ENCODE peak calls at places on chromosomes 7 and 10, in eight cellular contexts. One of them, this sample, is unnamed.

GRCh38 chr10:112898540-112899395 is 51.3 kb upstream of the TCF7L2 start:
- DNase-seq in GM06990: no peak
- DNase-seq in neural progenitor cell: peak
- DNase-seq in GM12878: no peak
- DNase-seq in fibroblast of pulmonary artery: peak
- DNase-seq in fibroblast of lung: peak
- DNase-seq in esophagus squamous epithelium: no peak
- DNase-seq in lung: no peak
- DNase-seq in this sample: peak

GRCh38 chr10:641149-642010 is 48.1 kb downstream of the DIP2C start:
- DNase-seq in GM06990: no peak
- DNase-seq in neural progenitor cell: no peak
- DNase-seq in GM12878: no peak
- DNase-seq in fibroblast of pulmonary artery: no peak
- DNase-seq in fibroblast of lung: no peak
- DNase-seq in esophagus squamous epithelium: no peak
- DNase-seq in lung: no peak
- DNase-seq in this sample: no peak

GRCh38 chr10:91694170-91694794 is 61.4 kb upstream of the PPP1R3C start:
- DNase-seq in GM06990: no peak
- DNase-seq in neural progenitor cell: peak
- DNase-seq in GM12878: no peak
- DNase-seq in fibroblast of pulmonary artery: peak
- DNase-seq in fibroblast of lung: peak
- DNase-seq in esophagus squamous epithelium: no peak
- DNase-seq in lung: no peak
- DNase-seq in this sample: peak

GRCh38 chr7:104898434-104898833 is 115.6 kb upstream of the KMT2E start:
- DNase-seq in GM06990: no peak
- DNase-seq in neural progenitor cell: no peak
- DNase-seq in GM12878: no peak
- DNase-seq in fibroblast of pulmonary artery: no peak
- DNase-seq in fibroblast of lung: no peak
- DNase-seq in esophagus squamous epithelium: no peak
- DNase-seq in lung: no peak
- DNase-seq in this sample: no peak

GRCh38 chr7:6435486-6436384 is 12.0 kb downstream of the DAGLB start:
- DNase-seq in GM06990: peak
- DNase-seq in neural progenitor cell: peak
- DNase-seq in GM12878: peak
- DNase-seq in fibroblast of pulmonary artery: peak
- DNase-seq in fibroblast of lung: peak
- DNase-seq in esophagus squamous epithelium: no peak
- DNase-seq in lung: peak
- DNase-seq in this sample: peak

GRCh38 chr10:100245484-100246220 is 16.3 kb upstream of the CHUK start:
- DNase-seq in GM06990: no peak
- DNase-seq in neural progenitor cell: no peak
- DNase-seq in GM12878: no peak
- DNase-seq in fibroblast of pulmonary artery: peak
- DNase-seq in fibroblast of lung: peak
- DNase-seq in esophagus squamous epithelium: no peak
- DNase-seq in lung: no peak
- DNase-seq in this sample: no peak

GRCh38 chr7:2843711-2844152 is 376 bp downstream of the GNA12 start:
- DNase-seq in GM06990: peak
- DNase-seq in neural progenitor cell: no peak
- DNase-seq in GM12878: no peak
- DNase-seq in fibroblast of pulmonary artery: peak
- DNase-seq in fibroblast of lung: peak
- DNase-seq in esophagus squamous epithelium: no peak
- DNase-seq in lung: no peak
- DNase-seq in this sample: no peak

GRCh38 chr7:74454059-74454947 is 597 bp downstream of the GTF2IRD1 start:
- DNase-seq in GM06990: no peak
- DNase-seq in neural progenitor cell: peak
- DNase-seq in GM12878: no peak
- DNase-seq in fibroblast of pulmonary artery: no peak
- DNase-seq in fibroblast of lung: no peak
- DNase-seq in esophagus squamous epithelium: no peak
- DNase-seq in lung: no peak
- DNase-seq in this sample: no peak

GRCh38 chr7:30202671-30203070 is 67.9 kb downstream of the MTURN start:
- DNase-seq in GM06990: no peak
- DNase-seq in neural progenitor cell: peak
- DNase-seq in GM12878: no peak
- DNase-seq in fibroblast of pulmonary artery: no peak
- DNase-seq in fibroblast of lung: no peak
- DNase-seq in esophagus squamous epithelium: no peak
- DNase-seq in lung: no peak
- DNase-seq in this sample: no peak

GRCh38 chr7:23712368-23713284 is 2.6 kb downstream of the STK31 start:
- DNase-seq in GM06990: no peak
- DNase-seq in neural progenitor cell: peak
- DNase-seq in GM12878: peak
- DNase-seq in fibroblast of pulmonary artery: peak
- DNase-seq in fibroblast of lung: peak
- DNase-seq in esophagus squamous epithelium: no peak
- DNase-seq in lung: no peak
- DNase-seq in this sample: peak

GRCh38 chr10:46558411-46559185 is 2.1 kb upstream of the GPRIN2 start:
- DNase-seq in GM06990: no peak
- DNase-seq in neural progenitor cell: no peak
- DNase-seq in GM12878: no peak
- DNase-seq in fibroblast of pulmonary artery: no peak
- DNase-seq in fibroblast of lung: no peak
- DNase-seq in esophagus squamous epithelium: no peak
- DNase-seq in lung: peak
- DNase-seq in this sample: no peak

GRCh38 chr7:4650471-4651047 is 31.5 kb upstream of the FOXK1 start:
- DNase-seq in GM06990: no peak
- DNase-seq in neural progenitor cell: peak
- DNase-seq in GM12878: no peak
- DNase-seq in fibroblast of pulmonary artery: peak
- DNase-seq in fibroblast of lung: peak
- DNase-seq in esophagus squamous epithelium: no peak
- DNase-seq in lung: no peak
- DNase-seq in this sample: peak

GRCh38 chr10:123139521-123140163 is 3.9 kb downstream of the HMX3 start:
- DNase-seq in GM06990: no peak
- DNase-seq in neural progenitor cell: peak
- DNase-seq in GM12878: no peak
- DNase-seq in fibroblast of pulmonary artery: peak
- DNase-seq in fibroblast of lung: no peak
- DNase-seq in esophagus squamous epithelium: no peak
- DNase-seq in lung: no peak
- DNase-seq in this sample: peak

GRCh38 chr7:39732837-39733804 is 109.7 kb downstream of the RALA start:
- DNase-seq in GM06990: peak
- DNase-seq in neural progenitor cell: peak
- DNase-seq in GM12878: peak
- DNase-seq in fibroblast of pulmonary artery: peak
- DNase-seq in fibroblast of lung: peak
- DNase-seq in esophagus squamous epithelium: peak
- DNase-seq in lung: peak
- DNase-seq in this sample: peak

GRCh38 chr7:39735903-39736302 is 112.5 kb downstream of the RALA start:
- DNase-seq in GM06990: no peak
- DNase-seq in neural progenitor cell: no peak
- DNase-seq in GM12878: peak
- DNase-seq in fibroblast of pulmonary artery: no peak
- DNase-seq in fibroblast of lung: peak
- DNase-seq in esophagus squamous epithelium: no peak
- DNase-seq in lung: no peak
- DNase-seq in this sample: peak

GRCh38 chr7:39733881-39734571 is 110.7 kb downstream of the RALA start:
- DNase-seq in GM06990: no peak
- DNase-seq in neural progenitor cell: peak
- DNase-seq in GM12878: no peak
- DNase-seq in fibroblast of pulmonary artery: peak
- DNase-seq in fibroblast of lung: peak
- DNase-seq in esophagus squamous epithelium: no peak
- DNase-seq in lung: no peak
- DNase-seq in this sample: peak

DNA sequence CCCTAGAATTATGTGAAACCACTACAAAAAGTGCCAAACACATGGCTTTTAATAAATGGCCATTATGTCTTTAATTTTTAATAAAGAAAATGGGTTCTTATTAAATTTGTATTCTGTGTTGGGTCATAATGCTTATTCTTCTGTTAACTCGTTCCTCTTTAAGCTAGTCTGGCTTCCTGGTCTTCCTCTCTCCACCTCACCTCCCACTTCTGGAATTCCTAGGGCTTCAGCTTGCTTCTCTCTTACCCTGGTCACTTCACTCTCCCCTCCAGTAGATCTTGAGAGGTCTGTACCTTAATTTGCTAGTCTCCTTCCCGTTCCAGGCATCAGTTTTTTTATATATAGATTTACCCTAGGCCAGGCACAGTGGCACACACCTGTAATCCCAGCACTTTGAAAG is 111.2 kb downstream of the RALA start:
- DNase-seq in GM06990: no peak
- DNase-seq in neural progenitor cell: no peak
- DNase-seq in GM12878: no peak
- DNase-seq in fibroblast of pulmonary artery: no peak
- DNase-seq in fibroblast of lung: no peak
- DNase-seq in esophagus squamous epithelium: no peak
- DNase-seq in lung: no peak
- DNase-seq in this sample: no peak
- H3K4me3 ChIP-seq in GM06990: peak
- H3K4me3 ChIP-seq in neural progenitor cell: peak
- H3K4me3 ChIP-seq in GM12878: peak
- H3K4me3 ChIP-seq in fibroblast of pulmonary artery: no peak
- H3K4me3 ChIP-seq in fibroblast of lung: peak
- H3K4me3 ChIP-seq in esophagus squamous epithelium: peak
- H3K4me3 ChIP-seq in lung: no peak
- H3K4me3 ChIP-seq in this sample: no peak

GRCh38 chr10:64859911-64860310 is 1338.7 kb downstream of the REEP3 start:
- DNase-seq in GM06990: no peak
- DNase-seq in neural progenitor cell: no peak
- DNase-seq in GM12878: no peak
- DNase-seq in fibroblast of pulmonary artery: no peak
- DNase-seq in fibroblast of lung: no peak
- DNase-seq in esophagus squamous epithelium: no peak
- DNase-seq in lung: no peak
- DNase-seq in this sample: no peak
- TF ChIP-seq CTCF in GM06990: no peak
- TF ChIP-seq CTCF in neural progenitor cell: no peak
- TF ChIP-seq CTCF in GM12878: no peak
- TF ChIP-seq CTCF in fibroblast of pulmonary artery: no peak
- TF ChIP-seq CTCF in fibroblast of lung: no peak
- TF ChIP-seq CTCF in esophagus squamous epithelium: no peak
- TF ChIP-seq CTCF in lung: no peak
- TF ChIP-seq CTCF in this sample: no peak

GRCh38 chr7:116753130-116753529 is 81.1 kb downstream of the MET start:
- DNase-seq in GM06990: no peak
- DNase-seq in neural progenitor cell: no peak
- DNase-seq in GM12878: no peak
- DNase-seq in fibroblast of pulmonary artery: no peak
- DNase-seq in fibroblast of lung: no peak
- DNase-seq in esophagus squamous epithelium: no peak
- DNase-seq in lung: no peak
- DNase-seq in this sample: no peak

DNA sequence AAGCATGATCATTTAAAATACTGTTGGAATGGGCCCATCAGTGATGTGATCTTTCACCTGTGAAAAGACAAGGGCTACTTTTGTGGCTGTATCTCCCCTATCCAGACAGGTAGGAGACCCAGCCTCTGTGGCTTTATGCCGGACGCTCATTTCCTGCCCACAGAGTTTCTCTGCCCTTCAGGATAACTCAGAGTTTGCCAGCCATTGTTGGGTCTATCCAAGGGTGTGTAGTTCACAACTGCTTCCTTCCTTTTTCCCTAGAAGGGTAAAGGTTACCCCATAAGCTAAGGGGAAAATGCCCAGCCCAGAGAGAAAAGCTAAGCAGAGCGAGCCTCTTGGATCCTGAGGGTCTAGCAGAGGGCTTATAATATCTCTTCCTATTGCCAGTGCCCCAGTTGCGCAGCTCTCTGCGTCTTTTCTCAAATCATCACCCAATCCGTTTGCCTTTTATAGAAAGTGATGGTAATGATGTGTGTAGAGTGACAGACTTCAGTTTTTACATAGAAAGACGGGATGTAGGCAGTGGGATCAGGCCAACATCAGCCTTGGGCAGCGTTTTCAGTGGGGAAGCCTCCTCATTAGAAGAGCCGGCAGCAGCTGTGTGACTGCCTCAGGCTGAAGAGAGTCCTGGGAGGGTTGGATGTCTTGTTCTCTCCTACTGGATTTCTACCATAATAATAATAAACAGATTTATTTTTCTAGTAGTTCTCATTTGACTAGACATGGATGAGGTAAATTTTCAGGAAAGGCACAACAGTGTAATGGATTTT is 80.5 kb downstream of the MET start:
- DNase-seq in GM06990: no peak
- DNase-seq in neural progenitor cell: no peak
- DNase-seq in GM12878: no peak
- DNase-seq in fibroblast of pulmonary artery: no peak
- DNase-seq in fibroblast of lung: no peak
- DNase-seq in esophagus squamous epithelium: no peak
- DNase-seq in lung: no peak
- DNase-seq in this sample: no peak
- H3K4me3 ChIP-seq in GM06990: no peak
- H3K4me3 ChIP-seq in neural progenitor cell: no peak
- H3K4me3 ChIP-seq in GM12878: no peak
- H3K4me3 ChIP-seq in fibroblast of pulmonary artery: no peak
- H3K4me3 ChIP-seq in fibroblast of lung: no peak
- H3K4me3 ChIP-seq in esophagus squamous epithelium: no peak
- H3K4me3 ChIP-seq in lung: no peak
- H3K4me3 ChIP-seq in this sample: no peak

GRCh38 chr7:50592940-50593339 is 27.7 kb upstream of the DDC start:
- DNase-seq in GM06990: no peak
- DNase-seq in neural progenitor cell: no peak
- DNase-seq in GM12878: no peak
- DNase-seq in fibroblast of pulmonary artery: no peak
- DNase-seq in fibroblast of lung: no peak
- DNase-seq in esophagus squamous epithelium: no peak
- DNase-seq in lung: no peak
- DNase-seq in this sample: no peak

GRCh38 chr7:50594734-50595537 is 29.7 kb upstream of the DDC start:
- DNase-seq in GM06990: no peak
- DNase-seq in neural progenitor cell: no peak
- DNase-seq in GM12878: no peak
- DNase-seq in fibroblast of pulmonary artery: no peak
- DNase-seq in fibroblast of lung: no peak
- DNase-seq in esophagus squamous epithelium: no peak
- DNase-seq in lung: no peak
- DNase-seq in this sample: no peak

GRCh38 chr7:50596484-50596883 is 31.3 kb upstream of the DDC start:
- DNase-seq in GM06990: no peak
- DNase-seq in neural progenitor cell: no peak
- DNase-seq in GM12878: no peak
- DNase-seq in fibroblast of pulmonary artery: no peak
- DNase-seq in fibroblast of lung: no peak
- DNase-seq in esophagus squamous epithelium: no peak
- DNase-seq in lung: no peak
- DNase-seq in this sample: no peak

GRCh38 chr7:50594136-50594535 is 28.9 kb upstream of the DDC start:
- DNase-seq in GM06990: no peak
- DNase-seq in neural progenitor cell: no peak
- DNase-seq in GM12878: no peak
- DNase-seq in fibroblast of pulmonary artery: no peak
- DNase-seq in fibroblast of lung: no peak
- DNase-seq in esophagus squamous epithelium: no peak
- DNase-seq in lung: no peak
- DNase-seq in this sample: no peak

GRCh38 chr7:50595538-50596102 is 30.4 kb upstream of the DDC start:
- DNase-seq in GM06990: no peak
- DNase-seq in neural progenitor cell: peak
- DNase-seq in GM12878: no peak
- DNase-seq in fibroblast of pulmonary artery: peak
- DNase-seq in fibroblast of lung: peak
- DNase-seq in esophagus squamous epithelium: no peak
- DNase-seq in lung: no peak
- DNase-seq in this sample: peak
- TF ChIP-seq CTCF in GM06990: peak
- TF ChIP-seq CTCF in neural progenitor cell: peak
- TF ChIP-seq CTCF in GM12878: peak
- TF ChIP-seq CTCF in fibroblast of pulmonary artery: peak
- TF ChIP-seq CTCF in fibroblast of lung: peak
- TF ChIP-seq CTCF in esophagus squamous epithelium: no peak
- TF ChIP-seq CTCF in lung: peak
- TF ChIP-seq CTCF in this sample: peak